ENCODE peak calls at places on chromosome 7, in nine cellular contexts. One of them, this sample, is unnamed.

GRCh38 chr7:94145602-94146001 is 141.4 kb upstream of the BET1 start:
- DNase-seq in cardiac fibroblast: peak
- DNase-seq in nephron progenitor cell: no peak
- DNase-seq in progenitor cell of endocrine pancreas: no peak
- DNase-seq in neural crest cell: no peak
- DNase-seq in B cell: no peak
- DNase-seq in choroid plexus epithelial cell: peak
- DNase-seq in A549: no peak
- DNase-seq in pancreas: no peak
- DNase-seq in this sample: peak

GRCh38 chr7:55048221-55048859 is 29.5 kb downstream of the EGFR start:
- DNase-seq in neural crest cell: no peak
- DNase-seq in progenitor cell of endocrine pancreas: no peak
- DNase-seq in cardiac fibroblast: no peak
- DNase-seq in nephron progenitor cell: no peak
- DNase-seq in B cell: no peak
- DNase-seq in A549: no peak
- DNase-seq in pancreas: no peak
- DNase-seq in choroid plexus epithelial cell: no peak
- DNase-seq in this sample: no peak

GRCh38 chr7:143492799-143493568 is 15.3 kb downstream of the TAS2R41 start:
- DNase-seq in nephron progenitor cell: no peak
- DNase-seq in B cell: no peak
- DNase-seq in pancreas: no peak
- DNase-seq in cardiac fibroblast: peak
- DNase-seq in neural crest cell: no peak
- DNase-seq in progenitor cell of endocrine pancreas: no peak
- DNase-seq in A549: no peak
- DNase-seq in choroid plexus epithelial cell: peak
- DNase-seq in this sample: no peak

GRCh38 chr7:49776994-49777393 is 3.6 kb downstream of the VWC2 start:
- DNase-seq in cardiac fibroblast: no peak
- DNase-seq in choroid plexus epithelial cell: no peak
- DNase-seq in pancreas: no peak
- DNase-seq in B cell: no peak
- DNase-seq in nephron progenitor cell: peak
- DNase-seq in progenitor cell of endocrine pancreas: no peak
- DNase-seq in A549: no peak
- DNase-seq in neural crest cell: peak
- DNase-seq in this sample: no peak

GRCh38 chr7:138945806-138946205 is 35.4 kb downstream of the KIAA1549 start:
- DNase-seq in choroid plexus epithelial cell: no peak
- DNase-seq in B cell: no peak
- DNase-seq in neural crest cell: no peak
- DNase-seq in nephron progenitor cell: no peak
- DNase-seq in pancreas: no peak
- DNase-seq in cardiac fibroblast: no peak
- DNase-seq in A549: no peak
- DNase-seq in progenitor cell of endocrine pancreas: no peak
- DNase-seq in this sample: no peak

GRCh38 chr7:41052736-41053135 is 650.2 kb downstream of the INHBA start:
- DNase-seq in B cell: no peak
- DNase-seq in cardiac fibroblast: no peak
- DNase-seq in choroid plexus epithelial cell: no peak
- DNase-seq in pancreas: no peak
- DNase-seq in A549: no peak
- DNase-seq in neural crest cell: no peak
- DNase-seq in progenitor cell of endocrine pancreas: no peak
- DNase-seq in nephron progenitor cell: no peak
- DNase-seq in this sample: no peak

GRCh38 chr7:68441610-68442009 is 1156.7 kb upstream of the AUTS2 start:
- DNase-seq in choroid plexus epithelial cell: no peak
- DNase-seq in cardiac fibroblast: no peak
- DNase-seq in pancreas: no peak
- DNase-seq in neural crest cell: no peak
- DNase-seq in A549: no peak
- DNase-seq in progenitor cell of endocrine pancreas: no peak
- DNase-seq in B cell: no peak
- DNase-seq in nephron progenitor cell: no peak
- DNase-seq in this sample: no peak

GRCh38 chr7:133789951-133790350 is 337.2 kb upstream of the LRGUK start:
- DNase-seq in choroid plexus epithelial cell: peak
- DNase-seq in progenitor cell of endocrine pancreas: no peak
- DNase-seq in cardiac fibroblast: no peak
- DNase-seq in A549: no peak
- DNase-seq in neural crest cell: no peak
- DNase-seq in B cell: no peak
- DNase-seq in pancreas: no peak
- DNase-seq in nephron progenitor cell: no peak
- DNase-seq in this sample: no peak

GRCh38 chr7:4861673-4862072 is at the start of gene PAPOLB:
- DNase-seq in progenitor cell of endocrine pancreas: no peak
- DNase-seq in pancreas: no peak
- DNase-seq in cardiac fibroblast: peak
- DNase-seq in choroid plexus epithelial cell: no peak
- DNase-seq in B cell: peak
- DNase-seq in nephron progenitor cell: no peak
- DNase-seq in neural crest cell: no peak
- DNase-seq in A549: no peak
- DNase-seq in this sample: no peak

GRCh38 chr7:44309271-44310091 is 15.9 kb downstream of the CAMK2B start:
- DNase-seq in pancreas: peak
- DNase-seq in cardiac fibroblast: peak
- DNase-seq in B cell: peak
- DNase-seq in neural crest cell: peak
- DNase-seq in A549: no peak
- DNase-seq in choroid plexus epithelial cell: peak
- DNase-seq in nephron progenitor cell: peak
- DNase-seq in progenitor cell of endocrine pancreas: peak
- DNase-seq in this sample: no peak

GRCh38 chr7:89029864-89030263 is 234.3 kb upstream of the TEX47 start:
- DNase-seq in progenitor cell of endocrine pancreas: no peak
- DNase-seq in nephron progenitor cell: no peak
- DNase-seq in neural crest cell: no peak
- DNase-seq in choroid plexus epithelial cell: peak
- DNase-seq in cardiac fibroblast: no peak
- DNase-seq in B cell: no peak
- DNase-seq in A549: no peak
- DNase-seq in pancreas: no peak
- DNase-seq in this sample: no peak

GRCh38 chr7:133389727-133390126 is 136.8 kb downstream of the EXOC4 start:
- DNase-seq in neural crest cell: no peak
- DNase-seq in cardiac fibroblast: peak
- DNase-seq in progenitor cell of endocrine pancreas: no peak
- DNase-seq in A549: no peak
- DNase-seq in choroid plexus epithelial cell: peak
- DNase-seq in nephron progenitor cell: no peak
- DNase-seq in B cell: no peak
- DNase-seq in pancreas: no peak
- DNase-seq in this sample: no peak

GRCh38 chr7:46532571-46532970 is 611.5 kb upstream of the IGFBP3 start:
- DNase-seq in A549: no peak
- DNase-seq in cardiac fibroblast: no peak
- DNase-seq in B cell: no peak
- DNase-seq in pancreas: no peak
- DNase-seq in choroid plexus epithelial cell: no peak
- DNase-seq in progenitor cell of endocrine pancreas: no peak
- DNase-seq in nephron progenitor cell: no peak
- DNase-seq in neural crest cell: no peak
- DNase-seq in this sample: no peak

GRCh38 chr7:27944626-27945025 is 204.7 kb downstream of the TAX1BP1 start:
- DNase-seq in A549: no peak
- DNase-seq in pancreas: no peak
- DNase-seq in cardiac fibroblast: peak
- DNase-seq in neural crest cell: no peak
- DNase-seq in choroid plexus epithelial cell: no peak
- DNase-seq in nephron progenitor cell: no peak
- DNase-seq in progenitor cell of endocrine pancreas: no peak
- DNase-seq in B cell: no peak
- DNase-seq in this sample: no peak

GRCh38 chr7:142887282-142888015 is 1.9 kb upstream of the TRPV6 start:
- DNase-seq in choroid plexus epithelial cell: no peak
- DNase-seq in A549: no peak
- DNase-seq in B cell: no peak
- DNase-seq in progenitor cell of endocrine pancreas: no peak
- DNase-seq in nephron progenitor cell: no peak
- DNase-seq in cardiac fibroblast: no peak
- DNase-seq in pancreas: no peak
- DNase-seq in neural crest cell: no peak
- DNase-seq in this sample: no peak

GRCh38 chr7:41921453-41921912 is 218.6 kb upstream of the INHBA start:
- DNase-seq in B cell: no peak
- DNase-seq in nephron progenitor cell: no peak
- DNase-seq in cardiac fibroblast: peak
- DNase-seq in neural crest cell: no peak
- DNase-seq in choroid plexus epithelial cell: peak
- DNase-seq in progenitor cell of endocrine pancreas: no peak
- DNase-seq in pancreas: no peak
- DNase-seq in A549: no peak
- DNase-seq in this sample: peak

GRCh38 chr7:88256906-88257305 is 37.1 kb upstream of the SRI start:
- DNase-seq in progenitor cell of endocrine pancreas: no peak
- DNase-seq in nephron progenitor cell: no peak
- DNase-seq in A549: no peak
- DNase-seq in neural crest cell: no peak
- DNase-seq in choroid plexus epithelial cell: no peak
- DNase-seq in cardiac fibroblast: peak
- DNase-seq in pancreas: no peak
- DNase-seq in B cell: no peak
- DNase-seq in this sample: no peak

GRCh38 chr7:155862516-155863257 is 50.4 kb upstream of the SHH start:
- DNase-seq in nephron progenitor cell: no peak
- DNase-seq in cardiac fibroblast: no peak
- DNase-seq in B cell: no peak
- DNase-seq in progenitor cell of endocrine pancreas: no peak
- DNase-seq in neural crest cell: no peak
- DNase-seq in pancreas: no peak
- DNase-seq in A549: peak
- DNase-seq in choroid plexus epithelial cell: no peak
- DNase-seq in this sample: no peak
- TF ChIP-seq CTCF in nephron progenitor cell: no peak
- TF ChIP-seq CTCF in cardiac fibroblast: peak
- TF ChIP-seq CTCF in B cell: no peak
- TF ChIP-seq CTCF in progenitor cell of endocrine pancreas: peak
- TF ChIP-seq CTCF in neural crest cell: peak
- TF ChIP-seq CTCF in pancreas: no peak
- TF ChIP-seq CTCF in A549: peak
- TF ChIP-seq CTCF in choroid plexus epithelial cell: peak
- TF ChIP-seq CTCF in this sample: no peak

GRCh38 chr7:106444068-106444655 is 159.4 kb upstream of the NAMPT start:
- DNase-seq in choroid plexus epithelial cell: peak
- DNase-seq in pancreas: no peak
- DNase-seq in A549: no peak
- DNase-seq in neural crest cell: no peak
- DNase-seq in nephron progenitor cell: no peak
- DNase-seq in cardiac fibroblast: no peak
- DNase-seq in B cell: no peak
- DNase-seq in progenitor cell of endocrine pancreas: no peak
- DNase-seq in this sample: no peak

GRCh38 chr7:106443156-106443555 is 158.4 kb upstream of the NAMPT start:
- DNase-seq in A549: no peak
- DNase-seq in B cell: no peak
- DNase-seq in nephron progenitor cell: no peak
- DNase-seq in progenitor cell of endocrine pancreas: no peak
- DNase-seq in choroid plexus epithelial cell: no peak
- DNase-seq in cardiac fibroblast: no peak
- DNase-seq in pancreas: no peak
- DNase-seq in neural crest cell: no peak
- DNase-seq in this sample: no peak

GRCh38 chr7:106448346-106448991 is 163.7 kb upstream of the NAMPT start:
- DNase-seq in cardiac fibroblast: no peak
- DNase-seq in choroid plexus epithelial cell: no peak
- DNase-seq in neural crest cell: no peak
- DNase-seq in A549: no peak
- DNase-seq in B cell: no peak
- DNase-seq in progenitor cell of endocrine pancreas: no peak
- DNase-seq in pancreas: no peak
- DNase-seq in nephron progenitor cell: no peak
- DNase-seq in this sample: no peak

GRCh38 chr7:106447318-106447847 is 162.6 kb upstream of the NAMPT start:
- DNase-seq in choroid plexus epithelial cell: no peak
- DNase-seq in A549: no peak
- DNase-seq in nephron progenitor cell: no peak
- DNase-seq in progenitor cell of endocrine pancreas: no peak
- DNase-seq in pancreas: no peak
- DNase-seq in neural crest cell: no peak
- DNase-seq in B cell: no peak
- DNase-seq in cardiac fibroblast: no peak
- DNase-seq in this sample: no peak

DNA sequence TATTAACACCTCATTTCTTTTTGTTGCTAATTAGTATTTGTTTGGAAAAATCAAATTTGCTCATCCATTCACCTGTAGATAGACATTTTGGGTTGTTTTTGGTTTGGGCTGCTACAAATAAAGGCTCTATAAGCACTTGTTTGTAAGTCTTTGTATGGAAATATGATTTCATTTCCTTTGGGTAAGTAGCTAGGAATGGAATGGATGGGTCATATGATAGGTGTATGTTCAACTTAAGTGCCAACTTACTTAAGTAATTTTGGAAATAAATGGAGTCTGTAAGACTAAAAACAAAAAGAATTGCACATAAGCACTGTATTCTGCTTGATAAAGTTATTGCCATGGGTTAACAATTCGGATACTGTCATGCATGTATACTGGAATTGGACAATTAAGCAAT is 157.7 kb upstream of the NAMPT start:
- DNase-seq in choroid plexus epithelial cell: no peak
- DNase-seq in A549: no peak
- DNase-seq in nephron progenitor cell: no peak
- DNase-seq in progenitor cell of endocrine pancreas: no peak
- DNase-seq in pancreas: no peak
- DNase-seq in B cell: no peak
- DNase-seq in neural crest cell: no peak
- DNase-seq in cardiac fibroblast: no peak
- DNase-seq in this sample: no peak
- TF ChIP-seq CTCF in choroid plexus epithelial cell: no peak
- TF ChIP-seq CTCF in A549: no peak
- TF ChIP-seq CTCF in nephron progenitor cell: no peak
- TF ChIP-seq CTCF in progenitor cell of endocrine pancreas: no peak
- TF ChIP-seq CTCF in pancreas: no peak
- TF ChIP-seq CTCF in B cell: no peak
- TF ChIP-seq CTCF in neural crest cell: no peak
- TF ChIP-seq CTCF in cardiac fibroblast: no peak
- TF ChIP-seq CTCF in this sample: no peak

GRCh38 chr7:10412426-10413019 is 561.1 kb upstream of the PHF14 start:
- DNase-seq in B cell: peak
- DNase-seq in choroid plexus epithelial cell: peak
- DNase-seq in pancreas: no peak
- DNase-seq in progenitor cell of endocrine pancreas: no peak
- DNase-seq in nephron progenitor cell: peak
- DNase-seq in A549: peak
- DNase-seq in cardiac fibroblast: peak
- DNase-seq in neural crest cell: peak
- DNase-seq in this sample: no peak
- TF ChIP-seq CTCF in B cell: peak
- TF ChIP-seq CTCF in choroid plexus epithelial cell: peak
- TF ChIP-seq CTCF in pancreas: peak
- TF ChIP-seq CTCF in progenitor cell of endocrine pancreas: peak
- TF ChIP-seq CTCF in nephron progenitor cell: peak
- TF ChIP-seq CTCF in A549: peak
- TF ChIP-seq CTCF in cardiac fibroblast: peak
- TF ChIP-seq CTCF in neural crest cell: peak
- TF ChIP-seq CTCF in this sample: peak

GRCh38 chr7:23120106-23120505 is 14.5 kb downstream of the KLHL7 start:
- DNase-seq in A549: no peak
- DNase-seq in progenitor cell of endocrine pancreas: no peak
- DNase-seq in nephron progenitor cell: no peak
- DNase-seq in choroid plexus epithelial cell: no peak
- DNase-seq in cardiac fibroblast: no peak
- DNase-seq in B cell: no peak
- DNase-seq in pancreas: no peak
- DNase-seq in neural crest cell: no peak
- DNase-seq in this sample: no peak
- TF ChIP-seq CTCF in A549: no peak
- TF ChIP-seq CTCF in progenitor cell of endocrine pancreas: no peak
- TF ChIP-seq CTCF in nephron progenitor cell: no peak
- TF ChIP-seq CTCF in choroid plexus epithelial cell: no peak
- TF ChIP-seq CTCF in cardiac fibroblast: no peak
- TF ChIP-seq CTCF in B cell: no peak
- TF ChIP-seq CTCF in pancreas: no peak
- TF ChIP-seq CTCF in neural crest cell: no peak
- TF ChIP-seq CTCF in this sample: no peak

This sample was measured in AG09319.